ENCODE peak calls at places on chromosome 22, in four cellular contexts. U is GM12878, Q is NT2/D1, W is HepG2. V is an unnamed sample. For H3K4me1, the result is how much of the 10 kb centered on the place peaks cover.

GRCh38 chr22:26322179-26322905 is 106.7 kb upstream of the ASPHD2 start:
- DNase-seq in U (no peak), Q (peak), W (no peak), V (no peak)

GRCh38 chr22:31040542-31041398 is 40.3 kb upstream of the SMTN start:
- DNase-seq in U (no peak), Q (no peak), W (no peak), V (no peak)

GRCh38 chr22:24526191-24526590 is 28.7 kb downstream of the GUCD1 start:
- DNase-seq in U (no peak), Q (no peak), W (no peak), V (no peak)

GRCh38 chr22:39348909-39349505 is 784 bp upstream of the SYNGR1 start:
- DNase-seq in U (no peak), Q (no peak), W (no peak), V (no peak)

GRCh38 chr22:33969052-33969451 is 48.8 kb upstream of the LARGE1 start:
- DNase-seq in U (no peak), Q (peak), W (no peak), V (no peak)

GRCh38 chr22:39520874-39521857 is 804 bp downstream of the ATF4 start:
- DNase-seq in U (no peak), Q (no peak), W (no peak), V (peak)

GRCh38 chr22:24230911-24231656 is 13.8 kb downstream of the GGT5 start:
- DNase-seq in U (no peak), Q (peak), W (no peak), V (peak)

GRCh38 chr22:23038334-23038642 is 32.0 kb upstream of the GNAZ start:
- DNase-seq in U (no peak), Q (no peak), W (no peak), V (no peak)

GRCh38 chr22:20268350-20269012 is 363 bp upstream of the RTN4R start:
- DNase-seq in U (no peak), Q (peak), W (peak), V (peak)

GRCh38 chr22:19620742-19621371 is 93.4 kb upstream of the SEPTIN5 start:
- DNase-seq in U (no peak), Q (no peak), W (no peak), V (no peak)

GRCh38 chr22:24367841-24368240 is 59.6 kb upstream of the ADORA2A start:
- DNase-seq in U (no peak), Q (no peak), W (no peak), V (no peak)

GRCh38 chr22:42919199-42919598 is 62.1 kb upstream of the ARFGAP3 start:
- DNase-seq in U (no peak), Q (no peak), W (peak), V (no peak)

GRCh38 chr22:27632451-27633295 is 168.9 kb downstream of the MN1 start:
- DNase-seq in U (no peak), Q (no peak), W (no peak), V (no peak)

GRCh38 chr22:44646141-44646540 is 55.9 kb upstream of the PRR5 start:
- DNase-seq in U (no peak), Q (no peak), W (no peak), V (no peak)

GRCh38 chr22:48883211-48883960 is 944.3 kb downstream of the BRD1 start:
- DNase-seq in U (no peak), Q (no peak), W (no peak), V (no peak)
- TF ChIP-seq SUZ12 in U (no peak), Q (no peak), W (no peak), V (no peak)

GRCh38 chr22:28791124-28791523 is 9.2 kb downstream of the XBP1 start:
- DNase-seq in U (no peak), Q (no peak), W (no peak), V (no peak)

GRCh38 chr22:28795071-28795693 is 5.2 kb downstream of the XBP1 start:
- DNase-seq in U (no peak), Q (no peak), W (no peak), V (no peak)

GRCh38 chr22:28793976-28794584 is 6.3 kb downstream of the XBP1 start:
- DNase-seq in U (no peak), Q (no peak), W (no peak), V (no peak)

GRCh38 chr22:28792491-28793383 is 7.6 kb downstream of the XBP1 start:
- DNase-seq in U (no peak), Q (no peak), W (no peak), V (no peak)

DNA sequence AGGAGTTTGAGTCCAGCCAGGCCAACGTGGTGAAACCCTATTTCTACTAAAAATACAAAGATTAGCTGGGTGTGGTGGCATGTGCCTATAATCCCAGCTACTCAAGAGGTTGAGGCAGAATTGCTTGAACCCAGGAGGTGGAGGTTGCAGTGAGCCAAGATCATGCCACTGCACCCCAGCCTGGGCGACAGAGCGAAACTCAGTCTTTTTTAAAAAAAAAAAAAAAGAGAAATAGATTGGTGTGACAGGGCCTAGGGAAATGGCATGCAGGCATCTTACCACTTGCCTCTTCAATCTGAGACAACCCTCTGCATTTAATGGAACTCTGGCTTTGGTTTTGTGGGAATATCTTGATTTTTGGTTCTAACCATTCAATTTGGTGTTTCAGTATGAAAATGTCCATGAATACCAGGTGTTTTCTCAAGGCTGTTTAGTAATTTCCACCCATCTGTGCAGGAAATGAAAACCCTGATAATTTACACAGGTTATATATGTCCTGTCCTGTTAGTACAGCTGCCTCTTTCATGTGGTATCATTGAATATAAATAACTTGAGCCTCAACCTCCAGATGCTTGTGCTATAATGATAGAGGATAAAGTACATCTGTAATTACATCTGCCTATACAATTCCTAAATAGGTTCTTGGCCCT is 8.4 kb downstream of the XBP1 start:
- DNase-seq in U (peak), Q (no peak), W (no peak), V (no peak)
- H3K4me1 ChIP-seq in U (under half), Q (under half), W (half or more), V (under half)

GRCh38 chr22:36359172-36359973 is 28.4 kb downstream of the MYH9 start:
- DNase-seq in U (peak), Q (no peak), W (no peak), V (no peak)

GRCh38 chr22:36360011-36360410 is 27.8 kb downstream of the MYH9 start:
- DNase-seq in U (no peak), Q (no peak), W (no peak), V (no peak)

GRCh38 chr22:36356708-36357694 is 30.8 kb downstream of the MYH9 start:
- DNase-seq in U (no peak), Q (no peak), W (no peak), V (no peak)

GRCh38 chr22:36360871-36361383 is 26.8 kb downstream of the MYH9 start:
- DNase-seq in U (no peak), Q (no peak), W (no peak), V (no peak)

DNA sequence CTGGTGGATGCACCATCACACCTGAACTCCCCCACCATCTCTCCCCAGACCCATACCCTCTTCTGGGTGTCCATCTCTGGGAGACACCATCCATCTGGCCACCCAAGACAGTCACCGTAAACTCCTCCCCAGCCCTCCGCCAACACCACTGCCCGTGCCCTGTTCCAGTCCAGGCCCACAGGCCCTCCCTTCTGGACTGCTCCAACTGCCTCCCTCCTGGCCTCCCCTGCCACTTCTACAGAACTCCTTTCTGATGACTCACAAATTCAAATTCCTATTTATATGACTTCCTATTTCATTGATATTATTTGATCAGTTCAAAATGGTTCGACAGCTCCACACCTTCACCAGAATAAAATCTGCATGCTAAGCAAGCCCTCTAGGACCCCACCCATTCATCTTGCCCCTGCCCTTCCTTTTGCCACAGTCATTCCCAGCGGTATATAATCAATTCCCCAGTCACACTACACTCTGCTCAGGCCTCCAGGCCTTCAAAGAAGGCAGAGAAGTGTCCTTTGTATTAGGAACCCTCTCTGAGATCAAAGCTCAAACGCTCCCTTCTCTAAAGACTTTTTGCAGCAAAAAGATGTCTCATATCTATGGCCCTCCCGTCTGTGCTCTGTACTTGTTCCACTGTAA is 29.1 kb downstream of the MYH9 start:
- DNase-seq in U (no peak), Q (no peak), W (no peak), V (no peak)
- TF ChIP-seq SUZ12 in U (no peak), Q (no peak), W (no peak), V (no peak)

GRCh38 chr22:29315286-29316195 is at the start of gene RASL10A:
- DNase-seq in U (no peak), Q (no peak), W (no peak), V (peak)

GRCh38 chr22:29312218-29313125 is 3.0 kb downstream of the RASL10A start:
- DNase-seq in U (no peak), Q (no peak), W (no peak), V (no peak)

GRCh38 chr22:29314537-29315285 is 786 bp downstream of the RASL10A start:
- DNase-seq in U (no peak), Q (no peak), W (no peak), V (no peak)

GRCh38 chr22:29313126-29314071 is 2.1 kb downstream of the RASL10A start:
- DNase-seq in U (no peak), Q (no peak), W (no peak), V (peak)

DNA sequence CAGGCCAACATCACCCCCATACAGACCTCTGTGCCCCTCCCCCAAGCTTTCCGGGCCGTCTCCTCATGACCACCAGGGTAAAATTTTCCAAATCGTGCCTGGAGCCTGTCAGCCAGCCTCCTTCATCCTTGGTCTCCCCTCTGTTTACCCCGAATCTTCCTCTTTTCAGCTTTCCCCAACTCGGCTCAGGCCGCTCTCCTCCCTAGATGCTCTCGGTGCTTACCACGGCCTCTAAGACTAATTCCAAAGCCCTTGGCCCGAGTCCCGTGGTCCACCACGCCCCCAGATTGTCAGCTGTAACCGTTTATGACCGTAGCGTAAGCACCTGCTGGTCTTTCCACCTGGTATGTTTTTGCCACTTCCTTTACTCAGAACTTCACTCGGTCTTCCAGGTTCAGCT is 1.4 kb downstream of the RASL10A start:
- DNase-seq in U (no peak), Q (no peak), W (no peak), V (no peak)
- H3K4me1 ChIP-seq in U (under half), Q (under half), W (under half), V (under half)

GRCh38 chr22:36538529-36538928 is 9.6 kb upstream of the EIF3D start:
- DNase-seq in U (no peak), Q (no peak), W (no peak), V (no peak)

GRCh38 chr22:36544107-36544620 is 15.2 kb upstream of the EIF3D start:
- DNase-seq in U (no peak), Q (no peak), W (no peak), V (no peak)

GRCh38 chr22:36540867-36541642 is 12.1 kb upstream of the EIF3D start:
- DNase-seq in U (no peak), Q (no peak), W (no peak), V (no peak)

GRCh38 chr22:36546092-36546804 is 17.3 kb upstream of the EIF3D start:
- DNase-seq in U (no peak), Q (peak), W (peak), V (peak)

DNA sequence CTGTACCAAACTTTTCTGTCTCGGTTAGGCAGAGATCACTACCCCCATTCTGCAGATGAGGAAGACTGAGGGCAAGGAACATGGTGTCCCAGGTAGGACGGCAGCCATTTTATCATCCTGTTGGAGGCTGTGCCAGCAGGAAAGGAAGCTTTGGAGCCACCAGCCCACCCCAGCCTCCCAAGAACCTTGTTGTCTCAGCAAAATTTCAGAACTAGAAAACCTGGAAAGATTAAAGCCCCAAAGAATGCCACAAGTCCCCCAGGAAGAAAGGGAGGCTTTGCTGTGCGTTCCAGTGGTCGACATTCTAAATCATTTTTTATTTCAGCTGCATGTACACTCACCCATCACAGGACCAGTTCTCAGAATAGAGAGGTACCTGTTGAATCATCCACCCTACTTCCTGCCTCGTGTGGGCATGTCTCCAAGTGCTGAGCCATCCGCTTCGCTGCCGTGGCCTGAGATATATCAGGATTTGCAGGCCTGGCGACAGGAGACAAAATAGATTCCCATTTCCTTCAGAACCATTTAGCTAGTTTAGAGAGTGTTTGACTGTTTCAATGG is 12.9 kb upstream of the EIF3D start:
- DNase-seq in U (no peak), Q (no peak), W (no peak), V (no peak)
- TF ChIP-seq SUZ12 in U (no peak), Q (no peak), W (no peak), V (no peak)

GRCh38 chr22:49970528-49971231 is 10.1 kb downstream of the PIM3 start:
- DNase-seq in U (peak), Q (peak), W (peak), V (peak)

GRCh38 chr22:49968313-49968830 is 7.8 kb downstream of the PIM3 start:
- DNase-seq in U (no peak), Q (no peak), W (no peak), V (peak)

GRCh38 chr22:49971232-49972162 is 10.9 kb downstream of the PIM3 start:
- DNase-seq in U (no peak), Q (no peak), W (no peak), V (no peak)

GRCh38 chr22:49968831-49969661 is 8.5 kb downstream of the PIM3 start:
- DNase-seq in U (no peak), Q (no peak), W (no peak), V (peak)

DNA sequence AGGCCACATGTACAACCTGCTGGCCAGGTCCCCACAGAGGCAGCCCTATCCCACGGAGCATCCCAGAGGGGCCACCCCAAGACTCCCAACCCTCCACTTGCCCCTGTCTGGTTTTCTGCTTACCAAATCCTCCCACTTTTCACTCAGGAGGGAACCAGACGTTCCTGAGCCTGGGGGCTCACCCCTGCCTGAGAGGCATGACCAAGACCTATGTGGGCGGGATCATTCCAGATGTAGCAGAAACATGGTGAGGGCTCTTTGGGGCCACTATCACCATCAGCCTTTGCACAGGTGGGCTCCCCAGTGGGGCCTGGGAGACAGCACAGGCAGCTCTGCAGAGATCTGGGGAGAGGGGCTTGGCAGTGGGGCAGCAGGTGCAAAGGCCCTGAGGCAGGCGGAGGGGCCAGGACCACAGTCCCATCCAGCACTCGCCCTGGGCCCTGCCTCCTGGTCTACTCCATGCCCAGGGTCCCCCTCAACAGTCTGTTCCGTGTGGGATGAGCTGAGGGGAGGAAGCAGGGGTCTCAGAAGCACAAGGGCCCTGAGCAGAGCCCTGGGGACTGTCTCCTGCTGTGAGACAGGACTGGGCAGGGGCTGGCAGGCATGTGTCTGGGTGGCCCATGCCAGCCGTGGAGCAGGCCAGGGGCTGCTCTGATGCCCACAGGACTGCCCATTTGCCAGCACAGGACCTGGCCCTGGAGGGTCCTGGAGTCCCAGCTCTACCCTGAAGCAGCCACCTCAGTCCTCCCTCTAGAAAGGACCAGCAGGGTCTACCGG is 9.4 kb downstream of the PIM3 start:
- DNase-seq in U (no peak), Q (no peak), W (no peak), V (no peak)
- H3K4me1 ChIP-seq in U (under half), Q (under half), W (half or more), V (under half)

DNA sequence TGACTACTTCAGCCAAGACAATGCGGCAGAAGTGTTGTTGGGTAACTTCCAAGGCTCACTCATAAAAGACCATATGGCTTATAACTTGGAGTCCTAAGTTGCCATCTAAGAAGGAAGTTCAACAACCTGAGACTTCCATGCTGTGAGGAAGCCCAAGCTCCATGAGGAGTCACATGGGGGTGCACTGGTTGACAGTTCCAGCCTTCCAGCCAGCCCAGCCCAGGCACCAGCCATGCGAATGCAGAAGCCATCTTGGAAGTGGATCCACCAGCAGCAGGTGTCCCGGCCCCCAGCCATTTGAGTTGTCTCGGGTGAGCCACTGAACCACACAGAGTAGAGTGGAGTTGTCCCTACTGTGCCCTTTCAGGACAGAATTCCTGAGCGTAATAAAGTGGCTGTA is 32.8 kb upstream of the WNT7B start:
- DNase-seq in U (no peak), Q (no peak), W (no peak), V (no peak)
- TF ChIP-seq SUZ12 in U (no peak), Q (no peak), W (no peak), V (no peak)

GRCh38 chr22:17234144-17234623 is 14.9 kb upstream of the ADA2 start:
- DNase-seq in U (no peak), Q (peak), W (no peak), V (peak)

GRCh38 chr22:17235149-17235655 is 16.0 kb upstream of the ADA2 start:
- DNase-seq in U (no peak), Q (peak), W (no peak), V (peak)

GRCh38 chr22:17237031-17237668 is 17.9 kb upstream of the ADA2 start:
- DNase-seq in U (peak), Q (no peak), W (no peak), V (no peak)

GRCh38 chr22:17233348-17234043 is 14.3 kb upstream of the ADA2 start:
- DNase-seq in U (no peak), Q (no peak), W (no peak), V (no peak)

DNA sequence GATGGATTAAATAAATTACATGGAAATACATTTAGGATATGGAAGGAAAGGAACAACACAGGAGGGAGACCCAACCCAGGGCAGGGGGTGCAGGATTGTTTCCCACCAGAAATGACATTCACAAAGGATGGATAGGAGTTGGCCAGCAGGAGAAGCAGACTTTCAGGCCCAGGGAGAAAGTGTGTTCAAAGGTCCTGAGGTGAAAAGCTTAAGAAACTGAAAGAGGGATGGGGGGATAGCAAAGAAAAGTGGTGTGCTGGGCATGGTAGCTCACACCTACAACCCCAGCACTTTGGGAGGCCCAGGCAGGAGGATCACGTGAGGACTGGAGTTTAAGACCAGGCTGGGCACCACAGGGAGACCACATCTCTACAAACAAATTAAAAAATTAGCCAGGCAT is 16.6 kb upstream of the ADA2 start:
- DNase-seq in U (no peak), Q (no peak), W (no peak), V (no peak)
- H3K4me1 ChIP-seq in U (under half), Q (under half), W (under half), V (under half)

V was measured in H1.